ENCODE peak calls at places on chromosome 13, in four cellular contexts. N, K, G and C are unnamed samples.
A peak's percentile ranks its signal among the peaks of the same experiment; 100 is the strongest.

GRCh38 chr13:113034451-113035208 is 65.6 kb downstream of the MCF2L start:
- DNase-seq in N (peak; percentile 57), K (peak; percentile 56), G (no peak), C (peak; percentile 54)

GRCh38 chr13:76759877-76760276 is 126.3 kb downstream of the KCTD12 start:
- DNase-seq in G (no peak), N (no peak), K (peak; percentile 18), C (no peak)

GRCh38 chr13:67238277-67238859 is 8.2 kb upstream of the PCDH9 start:
- DNase-seq in G (no peak), N (peak; percentile 19), K (peak; percentile 36), C (no peak)

GRCh38 chr13:94595006-94595942 is 678 bp downstream of the TGDS start:
- DNase-seq in N (peak; percentile 29), G (no peak), K (peak; percentile 30), C (peak; percentile 11)

GRCh38 chr13:104847863-104848262 is 1687.6 kb downstream of the EFNB2 start:
- DNase-seq in G (no peak), K (no peak), N (no peak), C (no peak)

GRCh38 chr13:41025518-41025917 is 6.4 kb upstream of the ELF1 start:
- DNase-seq in G (no peak), K (no peak), N (no peak), C (no peak)

GRCh38 chr13:102586615-102587014 is 10.2 kb upstream of the TPP2 start:
- DNase-seq in N (no peak), K (no peak), G (no peak), C (no peak)

GRCh38 chr13:89076622-89077021 is 1405.5 kb downstream of the SLITRK5 start:
- DNase-seq in G (no peak), N (no peak), K (no peak), C (no peak)

GRCh38 chr13:27117947-27118346 is 53.7 kb downstream of the USP12 start:
- DNase-seq in N (no peak), G (no peak), K (no peak), C (no peak)

GRCh38 chr13:92390217-92390616 is 836.4 kb upstream of the GPC6 start:
- DNase-seq in K (no peak), N (no peak), G (no peak), C (no peak)

GRCh38 chr13:40910324-40911050 is 108.6 kb downstream of the ELF1 start:
- DNase-seq in N (no peak), G (peak; percentile 21), K (peak; percentile 55), C (no peak)

GRCh38 chr13:46516624-46517318 is 36.2 kb upstream of the LRCH1 start:
- DNase-seq in N (no peak), G (no peak), K (no peak), C (no peak)

GRCh38 chr13:89199138-89199537 is 1528.0 kb downstream of the SLITRK5 start:
- DNase-seq in N (no peak), K (no peak), G (no peak), C (no peak)

GRCh38 chr13:73989244-73989843 is 144.9 kb downstream of the KLF12 start:
- DNase-seq in N (no peak), G (no peak), K (no peak), C (no peak)

GRCh38 chr13:111119966-111120365 is 4.9 kb downstream of the ARHGEF7 start:
- DNase-seq in K (peak; percentile 34), G (no peak), N (no peak), C (no peak)

GRCh38 chr13:59356607-59357006 is 807.1 kb downstream of the DIAPH3 start:
- DNase-seq in G (no peak), N (no peak), K (peak; percentile 37), C (no peak)

GRCh38 chr13:70098669-70099068 is 9.0 kb upstream of the ATXN8OS start:
- DNase-seq in N (peak; percentile 8), K (no peak), G (no peak), C (no peak)

GRCh38 chr13:69903081-69903480 is 204.5 kb upstream of the ATXN8OS start:
- DNase-seq in N (no peak), G (no peak), K (no peak), C (no peak)

GRCh38 chr13:62551588-62551987 is 1135.9 kb upstream of the PCDH20 start:
- DNase-seq in G (no peak), N (no peak), K (no peak), C (no peak)

DNA sequence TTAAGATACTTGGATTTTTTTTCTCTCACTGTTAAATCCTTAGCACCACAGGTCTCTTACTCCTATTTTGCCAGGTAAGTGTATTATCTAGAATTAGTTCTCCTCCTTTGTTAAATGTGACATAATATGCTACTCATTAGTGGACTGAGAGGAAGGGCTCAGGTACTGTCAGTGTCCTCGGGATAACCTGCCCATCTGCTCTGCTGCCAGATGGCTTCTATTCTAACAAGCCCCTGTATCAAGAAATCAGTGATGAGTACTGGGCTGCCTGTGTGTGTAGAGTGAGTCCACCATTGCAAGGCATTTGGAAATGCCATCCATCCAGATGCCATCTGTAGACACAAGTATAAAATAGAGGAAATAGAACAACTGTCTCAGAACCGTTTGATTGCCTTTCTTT is 209.6 kb downstream of the ATP8A2 start:
- DNase-seq in K (no peak), G (no peak), N (no peak), C (no peak)
- TF ChIP-seq RCOR1 in K (no peak), G (no peak), N (no peak), C (no peak)

DNA sequence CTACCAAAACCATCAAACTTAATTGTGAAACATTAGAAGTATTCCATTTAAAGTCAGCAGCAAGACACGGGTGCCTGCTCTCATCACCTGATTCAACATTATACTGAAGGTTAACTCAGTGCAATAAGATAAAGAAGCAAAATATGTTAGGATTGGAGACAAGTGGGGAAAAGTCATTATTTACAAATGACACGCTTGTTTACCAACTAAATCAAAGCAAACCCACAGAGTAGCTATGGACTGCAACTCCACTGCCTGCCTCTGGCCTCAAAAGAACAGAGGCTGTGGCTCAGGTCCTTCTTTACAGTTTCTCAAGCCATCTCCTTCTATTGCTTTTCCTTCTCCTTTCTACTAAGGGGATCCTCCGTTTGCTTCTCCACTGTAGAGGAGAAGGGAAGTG is 21.0 kb upstream of the ATP12A start:
- DNase-seq in K (no peak), N (no peak), G (no peak), C (no peak)
- TF ChIP-seq RFX5 in K (no peak), N (no peak), G (no peak), C (no peak)

DNA sequence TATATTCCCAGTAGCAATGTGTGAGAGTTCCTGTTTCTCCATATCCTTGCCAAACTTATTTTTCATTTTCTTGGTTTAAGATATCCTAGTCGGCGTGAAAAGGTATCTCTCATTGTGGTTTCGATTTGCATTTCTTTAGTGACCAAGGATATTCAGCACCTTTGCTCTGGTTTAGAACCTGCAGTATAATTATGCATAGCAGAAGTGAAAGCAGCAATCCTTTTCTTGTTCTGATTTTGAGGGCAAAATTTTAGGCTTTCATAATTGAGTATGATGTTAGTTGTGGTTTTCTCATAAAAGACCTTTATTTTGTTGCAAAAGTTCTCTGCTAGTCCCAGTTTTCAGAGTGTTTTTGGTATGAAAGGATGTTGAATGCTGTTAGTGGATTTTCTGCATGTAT is 491.0 kb downstream of the FGF9 start:
- DNase-seq in N (no peak), G (peak; percentile 74), K (no peak), C (no peak)
- TF ChIP-seq RCOR1 in N (no peak), G (peak; percentile 92), K (no peak), C (no peak)

GRCh38 chr13:25249001-25249543 is 38.2 kb downstream of the MTMR6 start:
- DNase-seq in K (peak; percentile 43), N (peak; percentile 22), G (peak; percentile 17), C (peak; percentile 9)

GRCh38 chr13:25248071-25248470 is 39.2 kb downstream of the MTMR6 start:
- DNase-seq in N (no peak), K (no peak), G (no peak), C (no peak)

GRCh38 chr13:25252229-25252628 is 35.1 kb downstream of the MTMR6 start:
- DNase-seq in K (no peak), G (no peak), N (no peak), C (no peak)

GRCh38 chr13:25242956-25243355 is 44.3 kb downstream of the MTMR6 start:
- DNase-seq in N (no peak), G (no peak), K (no peak), C (no peak)

GRCh38 chr13:25247345-25247744 is 39.9 kb downstream of the MTMR6 start:
- DNase-seq in K (no peak), N (no peak), G (no peak), C (no peak)
- TF ChIP-seq RFX5 in K (no peak), N (no peak), G (no peak), C (no peak)

GRCh38 chr13:43220873-43221578 is 197.6 kb downstream of the DNAJC15 start:
- DNase-seq in K (no peak), N (no peak), G (no peak), C (no peak)
- TF ChIP-seq RCOR1 in K (no peak), N (no peak), G (no peak), C (no peak)

DNA sequence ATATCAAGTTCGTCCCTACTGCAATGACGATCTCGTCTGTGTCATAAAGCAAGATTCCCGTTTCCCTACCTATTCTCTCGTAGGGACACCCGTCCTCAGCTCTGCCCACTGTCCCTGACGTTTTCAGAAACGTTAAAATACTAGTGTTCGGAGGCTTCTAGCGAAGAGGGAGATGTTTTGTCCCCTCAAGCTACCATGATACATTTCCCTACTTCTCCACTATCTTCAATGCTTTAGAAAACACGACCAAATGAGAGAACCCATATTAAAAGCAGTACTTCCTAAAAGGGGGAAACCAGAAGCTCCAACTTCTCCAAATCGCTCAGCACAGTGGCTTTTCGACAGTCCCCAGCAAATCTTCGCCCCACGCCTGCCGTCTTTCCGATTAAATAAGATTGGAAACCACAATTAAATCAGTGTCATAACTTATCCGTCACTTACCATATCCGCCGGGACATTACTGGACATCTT is 1.3 kb downstream of the UBL3 start:
- DNase-seq in N (peak; percentile 38), G (no peak), K (peak; percentile 22), C (no peak)
- TF ChIP-seq RFX5 in N (no peak), G (no peak), K (no peak), C (no peak)

GRCh38 chr13:98216135-98216565 is 39.1 kb upstream of the RNF113B start:
- DNase-seq in G (no peak), K (peak; percentile 93), N (peak; percentile 44), C (peak; percentile 13)
- TF ChIP-seq RCOR1 in G (no peak), K (peak; percentile 34), N (no peak), C (no peak)

GRCh38 chr13:50509167-50509566 is 334.3 kb downstream of the DLEU7 start:
- DNase-seq in K (no peak), G (no peak), N (no peak), C (no peak)

GRCh38 chr13:50511877-50512332 is 331.6 kb downstream of the DLEU7 start:
- DNase-seq in K (no peak), N (no peak), G (peak; percentile 12), C (no peak)

GRCh38 chr13:50512602-50513527 is 330.6 kb downstream of the DLEU7 start:
- DNase-seq in K (peak; percentile 61), N (no peak), G (no peak), C (no peak)

GRCh38 chr13:50513528-50513863 is 330.0 kb downstream of the DLEU7 start:
- DNase-seq in G (no peak), K (no peak), N (no peak), C (no peak)

DNA sequence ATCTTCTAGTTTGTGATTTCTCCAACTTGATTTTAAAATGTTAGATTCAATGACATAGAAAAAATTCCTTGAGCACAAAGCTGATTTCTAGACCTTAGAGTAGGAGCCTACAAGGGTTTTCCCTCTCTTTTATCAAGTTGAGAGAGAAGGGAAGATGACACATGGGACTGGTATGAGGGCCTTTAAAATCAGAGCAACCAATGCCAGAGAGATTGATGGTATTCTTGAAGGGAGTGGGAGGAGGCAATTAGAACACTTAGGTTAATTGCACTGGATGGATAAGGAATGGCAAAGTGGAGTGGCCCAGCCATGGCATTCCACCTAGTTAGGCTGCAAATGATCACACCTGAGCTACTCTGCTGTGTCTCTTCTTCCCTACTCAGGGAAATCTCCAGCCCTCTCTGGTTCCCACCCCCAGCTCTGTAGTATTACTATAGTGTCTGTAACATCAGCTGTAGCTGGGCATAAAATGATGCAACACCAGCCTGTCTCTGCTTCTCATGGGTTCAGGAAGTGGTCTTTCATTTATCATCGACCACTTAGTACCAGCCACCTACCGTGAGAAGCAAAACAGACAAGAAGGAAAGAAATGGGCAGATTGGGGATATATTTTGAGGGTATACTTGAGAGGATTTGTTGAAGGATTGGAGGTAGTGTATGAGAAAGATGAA is 333.6 kb downstream of the DLEU7 start:
- DNase-seq in N (no peak), G (no peak), K (peak; percentile 50), C (no peak)
- TF ChIP-seq RFX5 in N (no peak), G (no peak), K (no peak), C (no peak)